ENCODE peak calls at places on chromosomes 7 and 10, in eight cellular contexts. K, X, L, O, F, W, P and G are unnamed samples.

GRCh38 chr10:73644015-73644743 is 2.9 kb upstream of the MYOZ1 start:
- DNase-seq in X (peak), K (peak), O (peak), P (no peak), F (peak), W (no peak), L (peak), G (no peak)

GRCh38 chr7:157944734-157945291 is 608.0 kb downstream of the DNAJB6 start:
- DNase-seq in X (no peak), K (no peak), P (no peak), W (no peak), F (no peak), L (no peak), O (no peak), G (no peak)

GRCh38 chr10:81870472-81870871 is 4.5 kb upstream of the NRG3 start:
- DNase-seq in L (no peak), P (no peak), O (no peak), K (no peak), X (no peak), W (no peak), F (no peak), G (no peak)

GRCh38 chr7:39911167-39911566 is 38.9 kb upstream of the CDK13 start:
- DNase-seq in F (no peak), X (no peak), P (no peak), K (peak), W (no peak), O (no peak), L (no peak), G (no peak)

GRCh38 chr7:158299607-158300006 is 288.0 kb downstream of the PTPRN2 start:
- DNase-seq in F (no peak), O (no peak), W (no peak), X (no peak), L (no peak), K (no peak), P (no peak), G (no peak)

GRCh38 chr10:88896336-88897018 is 16.4 kb downstream of the STAMBPL1 start:
- DNase-seq in O (no peak), W (no peak), K (no peak), L (no peak), P (no peak), X (peak), F (no peak), G (no peak)

GRCh38 chr7:2006921-2007381 is 225.8 kb downstream of the MAD1L1 start:
- DNase-seq in K (no peak), F (no peak), W (no peak), P (no peak), X (no peak), O (no peak), L (no peak), G (no peak)

GRCh38 chr7:138875794-138876193 is 77.8 kb upstream of the ATP6V0A4 start:
- DNase-seq in P (peak), O (peak), K (peak), F (peak), L (no peak), X (peak), W (peak), G (peak)

GRCh38 chr10:49292565-49293207 is 6.3 kb upstream of the C10orf71 start:
- DNase-seq in P (no peak), X (no peak), K (no peak), F (no peak), W (no peak), O (no peak), L (no peak), G (no peak)

GRCh38 chr10:19245889-19246841 is 197.6 kb downstream of the MALRD1 start:
- DNase-seq in W (no peak), O (no peak), F (no peak), K (peak), X (no peak), P (no peak), L (no peak), G (no peak)

GRCh38 chr10:35995515-35995914 is 353.4 kb upstream of the FZD8 start:
- DNase-seq in W (no peak), L (no peak), F (no peak), P (no peak), K (no peak), O (no peak), X (no peak), G (no peak)

GRCh38 chr10:44004913-44005787 is 356.5 kb upstream of the ZNF32 start:
- DNase-seq in O (no peak), K (no peak), L (no peak), P (no peak), F (no peak), X (no peak), W (no peak), G (no peak)

GRCh38 chr7:127254163-127254684 is 1.5 kb upstream of the GRM8 start:
- DNase-seq in O (no peak), X (no peak), K (no peak), L (no peak), P (no peak), F (no peak), W (no peak), G (no peak)

DNA sequence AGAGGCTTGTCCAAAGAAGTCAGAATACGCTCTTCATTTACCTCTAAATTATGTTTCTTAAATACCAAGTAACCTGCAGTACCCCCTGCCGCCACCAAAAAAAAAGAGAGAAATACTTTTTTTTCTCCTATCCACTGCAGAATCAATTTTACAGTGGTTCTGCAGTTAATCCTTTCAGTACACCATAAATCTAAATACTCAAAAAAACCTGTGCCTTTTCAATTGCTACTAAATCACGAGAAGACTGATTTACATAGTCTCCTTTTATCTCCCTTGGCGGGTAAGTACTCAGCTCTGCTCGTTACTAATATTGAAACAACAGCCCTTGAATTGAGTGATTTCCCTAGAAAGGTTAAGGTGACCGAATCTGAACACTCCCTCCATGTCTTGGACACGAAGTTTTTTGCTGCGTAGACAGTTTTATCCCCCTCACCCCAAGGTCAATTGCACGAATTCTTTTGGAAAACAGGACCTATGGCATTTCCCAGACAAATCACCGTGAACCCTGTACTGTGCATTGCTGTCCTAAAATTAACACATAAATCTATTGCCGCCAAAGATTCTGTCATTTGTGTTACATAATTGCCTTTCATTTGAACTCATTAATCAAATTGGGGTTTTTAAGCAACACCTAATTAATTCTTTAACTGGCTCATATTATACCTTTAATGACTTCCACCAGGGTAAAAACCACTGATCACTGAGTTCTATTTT is 517 bp upstream of the VIM start:
- DNase-seq in F (no peak), O (peak), W (no peak), K (peak), X (no peak), P (no peak), L (no peak), G (no peak)
- H3K4me3 ChIP-seq in F (peak), O (peak), W (peak), K (peak), X (no peak), P (peak), L (peak), G (peak)

GRCh38 chr10:29141761-29142160 is 147.1 kb upstream of the LYZL1 start:
- DNase-seq in L (peak), X (no peak), O (no peak), K (no peak), P (no peak), W (no peak), F (no peak), G (no peak)
- TF ChIP-seq CTCF in L (no peak), X (no peak), O (no peak), K (no peak), P (no peak), W (no peak), F (no peak), G (no peak)

GRCh38 chr7:101858437-101859385 is 41.3 kb downstream of the CUX1 start:
- DNase-seq in K (no peak), X (no peak), P (no peak), W (no peak), O (no peak), F (no peak), L (peak), G (no peak)

GRCh38 chr7:101859411-101860106 is 42.1 kb downstream of the CUX1 start:
- DNase-seq in O (no peak), W (no peak), P (no peak), L (no peak), K (no peak), X (no peak), F (no peak), G (no peak)

GRCh38 chr7:101862280-101863220 is 45.1 kb downstream of the CUX1 start:
- DNase-seq in K (peak), W (no peak), F (no peak), P (no peak), L (no peak), X (no peak), O (no peak), G (no peak)

GRCh38 chr7:101861223-101861775 is 43.9 kb downstream of the CUX1 start:
- DNase-seq in K (no peak), O (no peak), P (no peak), W (no peak), F (no peak), L (no peak), X (no peak), G (no peak)

DNA sequence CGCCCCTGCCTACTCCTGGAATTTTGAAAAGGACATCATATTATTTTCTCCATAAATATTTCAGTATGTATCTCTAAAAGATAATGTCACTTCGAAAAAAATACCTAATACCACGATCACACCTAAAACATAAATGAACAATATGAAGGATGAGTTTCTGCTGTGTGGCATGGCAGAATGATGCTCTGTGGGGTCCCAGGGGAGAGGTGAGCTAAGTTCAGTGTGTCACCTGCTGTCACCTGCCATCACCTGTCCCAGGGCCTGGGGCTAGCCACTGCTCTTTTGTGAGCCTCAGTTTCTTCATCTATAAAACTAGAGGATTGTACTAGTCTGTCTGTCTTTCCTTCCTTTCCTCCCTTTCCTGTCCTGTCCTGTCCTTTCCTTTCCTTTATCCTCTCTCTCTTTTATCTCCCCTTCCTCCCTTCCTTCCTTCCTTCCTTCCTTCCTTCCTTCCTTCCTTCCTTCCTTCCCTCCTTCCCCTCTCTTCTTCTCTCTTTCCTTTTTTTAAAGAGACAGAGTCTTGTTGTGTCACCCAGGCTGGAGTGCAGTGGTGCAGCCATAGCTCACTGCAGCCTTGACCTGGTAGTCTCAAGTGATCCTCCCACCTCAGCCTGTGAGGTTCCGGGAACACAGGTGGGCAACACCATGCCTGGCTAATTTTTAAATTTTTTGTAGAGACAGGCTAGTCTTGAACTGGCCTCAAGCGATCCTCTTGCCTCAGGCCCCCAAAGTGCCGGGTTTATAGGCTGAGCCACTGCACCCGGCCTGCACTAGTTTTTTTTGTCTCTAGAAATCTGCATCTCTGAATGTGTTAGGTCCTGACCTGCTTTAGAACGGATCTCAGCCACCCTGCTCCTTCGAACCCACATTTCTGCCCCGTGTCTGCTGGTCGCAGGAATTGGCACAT is 43.1 kb downstream of the CUX1 start:
- DNase-seq in K (no peak), O (no peak), X (no peak), P (no peak), F (no peak), W (no peak), L (no peak), G (no peak)
- H3K4me3 ChIP-seq in K (no peak), O (no peak), X (no peak), P (no peak), F (no peak), W (no peak), L (no peak), G (no peak)

GRCh38 chr10:130382031-130382430 is 245.8 kb downstream of the GLRX3 start:
- DNase-seq in O (no peak), P (no peak), W (no peak), X (no peak), L (no peak), F (no peak), K (no peak), G (no peak)
- TF ChIP-seq CTCF in O (no peak), P (no peak), W (no peak), X (no peak), L (no peak), F (no peak), K (no peak), G (no peak)

DNA sequence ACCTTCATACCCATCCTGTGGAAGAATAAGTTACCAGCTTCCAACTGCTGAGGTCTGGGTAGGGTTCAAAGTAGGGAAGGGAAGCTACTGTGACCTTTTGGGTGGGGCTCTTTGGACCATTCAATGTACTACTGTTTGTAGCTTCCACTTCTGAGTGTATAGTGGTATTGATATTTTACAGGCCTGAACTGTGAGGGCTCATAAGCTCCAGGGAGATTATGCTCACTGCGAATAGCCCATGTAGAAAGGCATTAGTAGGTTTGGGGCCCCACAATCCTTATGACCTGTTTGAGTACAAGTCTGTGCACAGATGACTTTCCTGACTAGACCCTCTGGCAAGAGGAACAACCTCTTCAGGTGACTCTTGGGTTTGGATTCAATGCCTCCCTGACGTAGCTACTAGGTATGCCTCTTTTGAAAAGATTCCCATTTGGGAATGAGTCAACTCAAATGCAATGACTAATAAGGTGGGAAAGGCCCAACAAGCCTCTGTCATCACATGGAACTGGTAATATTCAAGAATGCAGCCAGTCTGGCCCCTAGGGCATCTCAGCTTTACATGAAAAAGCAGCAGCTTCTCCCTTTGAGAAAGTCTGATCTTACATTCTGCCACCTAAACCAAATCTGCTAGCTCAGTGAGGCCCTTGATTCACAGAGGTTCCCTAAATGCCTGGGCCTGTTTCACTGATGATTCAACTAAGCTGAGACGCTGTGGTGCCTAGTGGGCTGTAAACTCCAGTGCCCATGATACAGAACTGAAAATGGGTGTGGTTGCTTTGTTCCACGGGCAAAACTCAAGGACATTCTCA is 79.8 kb downstream of the ABI1 start:
- DNase-seq in F (peak), L (peak), X (no peak), P (peak), K (peak), W (peak), O (no peak), G (peak)
- H3K4me3 ChIP-seq in F (no peak), L (no peak), X (no peak), P (no peak), K (no peak), W (no peak), O (no peak), G (no peak)

GRCh38 chr7:6026011-6026819 is 5.0 kb upstream of the ANKRD61 start:
- DNase-seq in F (peak), W (no peak), P (peak), O (peak), K (peak), L (peak), X (peak), G (no peak)
- TF ChIP-seq CTCF in F (peak), W (peak), P (peak), O (no peak), K (peak), L (no peak), X (no peak), G (peak)

GRCh38 chr10:86960003-86960862 is 1.8 kb downstream of the SNCG start:
- DNase-seq in K (peak), F (peak), L (peak), P (no peak), W (no peak), X (peak), O (no peak), G (no peak)
- H3K4me3 ChIP-seq in K (no peak), F (no peak), L (no peak), P (no peak), W (no peak), X (no peak), O (no peak), G (no peak)

GRCh38 chr10:7874864-7875263 is 56.6 kb downstream of the TAF3 start:
- DNase-seq in F (no peak), W (no peak), L (no peak), P (no peak), K (no peak), X (no peak), O (no peak), G (no peak)

GRCh38 chr10:7866191-7866590 is 47.9 kb downstream of the TAF3 start:
- DNase-seq in F (peak), P (no peak), K (peak), O (no peak), X (no peak), L (no peak), W (no peak), G (no peak)

GRCh38 chr10:7876541-7877127 is 58.3 kb downstream of the TAF3 start:
- DNase-seq in L (no peak), K (no peak), W (no peak), O (no peak), P (no peak), X (no peak), F (no peak), G (no peak)

DNA sequence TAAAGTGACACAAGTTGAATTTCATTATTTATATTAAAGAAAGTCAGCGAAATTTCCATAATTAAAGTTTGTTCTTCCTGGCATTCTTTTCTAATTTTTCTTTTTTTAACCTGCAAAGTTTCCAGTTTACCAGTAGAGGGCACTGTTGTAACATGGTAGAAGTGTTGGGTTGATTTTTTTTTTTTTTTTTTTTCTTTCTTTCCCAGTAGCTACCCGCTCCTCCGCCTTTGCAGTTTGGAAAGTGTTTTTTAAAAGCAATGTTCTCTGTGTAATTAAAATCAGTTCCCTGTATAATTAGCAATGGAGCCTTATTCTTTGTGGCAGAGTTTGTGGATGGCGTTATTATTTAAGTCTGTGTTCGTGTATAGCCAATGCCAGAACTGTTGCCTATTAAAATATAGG is 53.7 kb downstream of the TAF3 start:
- DNase-seq in X (no peak), L (no peak), K (peak), P (no peak), F (no peak), W (no peak), O (no peak), G (no peak)
- TF ChIP-seq CTCF in X (peak), L (peak), K (peak), P (peak), F (peak), W (peak), O (peak), G (peak)